ENCODE peak calls at places on chromosomes 16 and 17, in nine cellular contexts. One of them, this sample, is unnamed. For H3K4me1, the result is how much of the 10 kb centered on the place peaks cover.

GRCh38 chr17:72259977-72260376 is 139.2 kb downstream of the SOX9 start:
- DNase-seq in body of pancreas: no peak
- DNase-seq in adrenal gland: no peak
- DNase-seq in psoas muscle: no peak
- DNase-seq in ascending aorta: no peak
- DNase-seq in stomach: no peak
- DNase-seq in pancreas: no peak
- DNase-seq in testis: no peak
- DNase-seq in A549: no peak
- DNase-seq in this sample: no peak

GRCh38 chr17:50917418-50917743 is 51.2 kb upstream of the TOB1 start:
- DNase-seq in body of pancreas: no peak
- DNase-seq in adrenal gland: no peak
- DNase-seq in psoas muscle: no peak
- DNase-seq in ascending aorta: no peak
- DNase-seq in stomach: no peak
- DNase-seq in pancreas: no peak
- DNase-seq in testis: no peak
- DNase-seq in A549: no peak
- DNase-seq in this sample: no peak

GRCh38 chr17:61072648-61073047 is 327.0 kb upstream of the TBX2 start:
- DNase-seq in body of pancreas: no peak
- DNase-seq in adrenal gland: no peak
- DNase-seq in psoas muscle: no peak
- DNase-seq in ascending aorta: no peak
- DNase-seq in stomach: no peak
- DNase-seq in pancreas: no peak
- DNase-seq in testis: no peak
- DNase-seq in A549: no peak
- DNase-seq in this sample: no peak

GRCh38 chr17:73311781-73312641 is at the start of gene CDC42EP4:
- DNase-seq in body of pancreas: peak
- DNase-seq in adrenal gland: peak
- DNase-seq in psoas muscle: peak
- DNase-seq in ascending aorta: peak
- DNase-seq in stomach: peak
- DNase-seq in pancreas: peak
- DNase-seq in testis: peak
- DNase-seq in A549: peak
- DNase-seq in this sample: peak

GRCh38 chr17:53420035-53420641 is 402.6 kb upstream of the KIF2B start:
- DNase-seq in body of pancreas: no peak
- DNase-seq in adrenal gland: no peak
- DNase-seq in psoas muscle: no peak
- DNase-seq in ascending aorta: no peak
- DNase-seq in stomach: no peak
- DNase-seq in pancreas: no peak
- DNase-seq in testis: no peak
- DNase-seq in A549: no peak
- DNase-seq in this sample: no peak

GRCh38 chr16:47848481-47849109 is 307.2 kb downstream of the ABCC12 start:
- DNase-seq in body of pancreas: no peak
- DNase-seq in adrenal gland: no peak
- DNase-seq in psoas muscle: no peak
- DNase-seq in ascending aorta: no peak
- DNase-seq in stomach: no peak
- DNase-seq in pancreas: no peak
- DNase-seq in testis: no peak
- DNase-seq in A549: no peak
- DNase-seq in this sample: no peak

GRCh38 chr16:48561960-48562393 is 48.0 kb downstream of the N4BP1 start:
- DNase-seq in body of pancreas: no peak
- DNase-seq in adrenal gland: no peak
- DNase-seq in psoas muscle: no peak
- DNase-seq in ascending aorta: no peak
- DNase-seq in stomach: no peak
- DNase-seq in pancreas: no peak
- DNase-seq in testis: no peak
- DNase-seq in A549: no peak
- DNase-seq in this sample: no peak

GRCh38 chr16:69563605-69564580 is 1.9 kb upstream of the NFAT5 start:
- DNase-seq in body of pancreas: no peak
- DNase-seq in adrenal gland: no peak
- DNase-seq in psoas muscle: no peak
- DNase-seq in ascending aorta: no peak
- DNase-seq in stomach: no peak
- DNase-seq in pancreas: no peak
- DNase-seq in testis: no peak
- DNase-seq in A549: peak
- DNase-seq in this sample: no peak

GRCh38 chr16:54446639-54447038 is 160.1 kb upstream of the IRX3 start:
- DNase-seq in body of pancreas: no peak
- DNase-seq in adrenal gland: peak
- DNase-seq in psoas muscle: peak
- DNase-seq in ascending aorta: no peak
- DNase-seq in stomach: no peak
- DNase-seq in pancreas: no peak
- DNase-seq in testis: peak
- DNase-seq in A549: peak
- DNase-seq in this sample: peak

GRCh38 chr17:74017461-74017860 is 186.0 kb upstream of the RPL38 start:
- DNase-seq in body of pancreas: no peak
- DNase-seq in adrenal gland: no peak
- DNase-seq in psoas muscle: peak
- DNase-seq in ascending aorta: no peak
- DNase-seq in stomach: no peak
- DNase-seq in pancreas: no peak
- DNase-seq in testis: no peak
- DNase-seq in A549: no peak
- DNase-seq in this sample: no peak

GRCh38 chr17:3685174-3685812 is 10.7 kb downstream of the P2RX5 start:
- DNase-seq in body of pancreas: no peak
- DNase-seq in adrenal gland: no peak
- DNase-seq in psoas muscle: no peak
- DNase-seq in ascending aorta: no peak
- DNase-seq in stomach: no peak
- DNase-seq in pancreas: no peak
- DNase-seq in testis: no peak
- DNase-seq in A549: no peak
- DNase-seq in this sample: no peak

GRCh38 chr16:543301-544164 is 16.0 kb downstream of the CAPN15 start:
- DNase-seq in body of pancreas: no peak
- DNase-seq in adrenal gland: no peak
- DNase-seq in psoas muscle: no peak
- DNase-seq in ascending aorta: no peak
- DNase-seq in stomach: peak
- DNase-seq in pancreas: no peak
- DNase-seq in testis: no peak
- DNase-seq in A549: no peak
- DNase-seq in this sample: no peak

GRCh38 chr16:57284206-57284951 is at the start of gene PLLP:
- DNase-seq in body of pancreas: peak
- DNase-seq in adrenal gland: peak
- DNase-seq in psoas muscle: peak
- DNase-seq in ascending aorta: no peak
- DNase-seq in stomach: peak
- DNase-seq in pancreas: peak
- DNase-seq in testis: no peak
- DNase-seq in A549: peak
- DNase-seq in this sample: no peak

DNA sequence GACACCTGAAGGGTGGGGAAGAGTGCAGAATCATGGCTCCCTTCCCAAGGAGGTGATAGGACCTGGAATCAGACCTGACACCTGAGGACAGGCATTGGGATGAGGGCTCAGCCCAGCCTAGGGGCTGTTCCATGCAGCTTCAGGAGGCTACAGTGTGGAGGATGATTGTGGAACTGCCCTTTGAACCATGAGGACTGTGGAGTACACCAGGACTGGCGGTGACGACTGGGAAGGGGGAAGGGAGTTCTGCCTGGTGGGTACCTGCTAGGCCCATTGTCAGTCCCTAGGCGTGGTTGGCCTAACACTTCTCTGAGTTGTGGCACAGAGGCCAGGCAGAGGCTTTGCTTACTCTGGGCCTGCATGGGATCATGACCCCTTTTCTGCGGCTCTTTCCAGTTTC is 76.1 kb downstream of the MPRIP start:
- DNase-seq in body of pancreas: no peak
- DNase-seq in adrenal gland: no peak
- DNase-seq in psoas muscle: peak
- DNase-seq in ascending aorta: no peak
- DNase-seq in stomach: no peak
- DNase-seq in pancreas: no peak
- DNase-seq in testis: no peak
- DNase-seq in A549: no peak
- DNase-seq in this sample: no peak
- H3K4me1 ChIP-seq in body of pancreas: half or more
- H3K4me1 ChIP-seq in adrenal gland: under half
- H3K4me1 ChIP-seq in psoas muscle: half or more
- H3K4me1 ChIP-seq in ascending aorta: under half
- H3K4me1 ChIP-seq in stomach: half or more
- H3K4me1 ChIP-seq in pancreas: under half
- H3K4me1 ChIP-seq in testis: half or more
- H3K4me1 ChIP-seq in A549: half or more
- H3K4me1 ChIP-seq in this sample: half or more

DNA sequence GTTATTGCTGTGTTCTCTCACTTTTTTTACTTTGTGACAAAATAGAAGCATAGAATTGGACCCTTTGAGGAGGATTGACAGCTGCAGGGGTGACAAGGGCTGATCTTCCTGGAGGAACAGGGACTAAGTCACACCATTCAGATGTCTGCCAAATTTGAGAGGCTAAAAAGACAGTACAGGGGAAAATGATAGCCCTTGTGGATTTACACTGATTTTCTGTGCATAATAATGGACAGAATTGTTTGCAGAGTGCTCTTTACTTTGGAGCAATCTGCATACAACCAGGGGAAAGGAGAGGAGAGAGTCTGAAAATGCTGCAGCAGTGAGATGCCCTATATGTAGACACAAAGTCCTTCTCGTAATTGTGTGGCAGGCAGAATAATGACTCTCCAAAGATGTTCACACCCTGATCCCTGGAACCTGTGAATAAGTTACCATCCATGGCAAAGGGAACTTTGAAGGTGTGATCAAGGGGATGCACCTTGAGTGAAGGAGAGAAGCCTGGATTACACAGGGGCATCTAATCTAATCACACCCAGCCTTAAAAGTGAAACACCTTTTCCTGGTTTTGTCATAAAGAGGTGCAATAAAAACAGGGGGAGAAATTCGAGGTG is 221.4 kb upstream of the CPHXL start:
- DNase-seq in body of pancreas: no peak
- DNase-seq in adrenal gland: no peak
- DNase-seq in psoas muscle: no peak
- DNase-seq in ascending aorta: no peak
- DNase-seq in stomach: no peak
- DNase-seq in pancreas: no peak
- DNase-seq in testis: no peak
- DNase-seq in A549: no peak
- DNase-seq in this sample: no peak
- H3K4me3 ChIP-seq in body of pancreas: no peak
- H3K4me3 ChIP-seq in adrenal gland: no peak
- H3K4me3 ChIP-seq in psoas muscle: no peak
- H3K4me3 ChIP-seq in ascending aorta: no peak
- H3K4me3 ChIP-seq in stomach: no peak
- H3K4me3 ChIP-seq in pancreas: no peak
- H3K4me3 ChIP-seq in testis: no peak
- H3K4me3 ChIP-seq in A549: no peak
- H3K4me3 ChIP-seq in this sample: no peak

DNA sequence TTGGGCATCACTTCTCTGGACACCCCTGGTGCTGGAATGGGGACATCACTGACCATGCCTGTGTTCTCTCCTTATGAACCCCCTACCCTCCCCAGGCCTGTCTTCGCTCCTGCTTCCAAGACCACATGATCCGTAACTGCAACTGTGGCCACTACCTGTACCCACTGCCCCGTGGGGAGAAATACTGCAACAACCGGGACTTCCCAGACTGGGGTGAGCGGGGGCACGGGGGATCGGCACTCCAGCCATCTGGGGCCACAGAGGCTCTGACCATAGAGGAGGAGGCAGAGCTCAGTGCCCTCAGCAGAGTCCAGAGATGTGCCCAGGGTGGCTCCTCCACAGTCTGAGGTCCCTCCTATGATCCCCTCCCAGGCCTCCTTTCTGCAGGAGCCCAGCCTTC is 73.5 kb downstream of the SCNN1B start:
- DNase-seq in body of pancreas: no peak
- DNase-seq in adrenal gland: no peak
- DNase-seq in psoas muscle: no peak
- DNase-seq in ascending aorta: no peak
- DNase-seq in stomach: no peak
- DNase-seq in pancreas: no peak
- DNase-seq in testis: no peak
- DNase-seq in A549: no peak
- DNase-seq in this sample: no peak
- TF ChIP-seq CTCF in body of pancreas: no peak
- TF ChIP-seq CTCF in adrenal gland: no peak
- TF ChIP-seq CTCF in psoas muscle: no peak
- TF ChIP-seq CTCF in ascending aorta: no peak
- TF ChIP-seq CTCF in stomach: no peak
- TF ChIP-seq CTCF in pancreas: no peak
- TF ChIP-seq CTCF in testis: no peak
- TF ChIP-seq CTCF in A549: no peak
- TF ChIP-seq CTCF in this sample: no peak

GRCh38 chr16:60181542-60181941 is 1447.4 kb upstream of the GOT2 start:
- DNase-seq in body of pancreas: no peak
- DNase-seq in adrenal gland: no peak
- DNase-seq in psoas muscle: no peak
- DNase-seq in ascending aorta: no peak
- DNase-seq in stomach: no peak
- DNase-seq in pancreas: no peak
- DNase-seq in testis: no peak
- DNase-seq in A549: no peak
- DNase-seq in this sample: no peak
- H3K4me1 ChIP-seq in body of pancreas: under half
- H3K4me1 ChIP-seq in adrenal gland: under half
- H3K4me1 ChIP-seq in psoas muscle: under half
- H3K4me1 ChIP-seq in ascending aorta: under half
- H3K4me1 ChIP-seq in stomach: under half
- H3K4me1 ChIP-seq in pancreas: under half
- H3K4me1 ChIP-seq in testis: under half
- H3K4me1 ChIP-seq in A549: under half
- H3K4me1 ChIP-seq in this sample: under half

This sample was measured in heart right ventricle.